ENCODE peak calls at places on chromosomes 6 and 20, in ten cellular contexts. L is CD4-positive, CD25-positive, alpha-beta regulatory T cell; I is sigmoid colon; P is A549; F is A673; M is lung; T is cardiac muscle cell; V is heart left ventricle; A is CD8-positive, alpha-beta T cell; U is body of pancreas. S is an unnamed sample. For H3K9me3, the result is how much of the 10 kb centered on the place peaks cover.

GRCh38 chr20:23094927-23095326 is 8.8 kb upstream of the CD93 start:
- DNase-seq in P (no peak), M (no peak), T (peak), V (no peak), I (no peak), A (no peak), L (no peak), U (no peak), F (no peak), S (no peak)

GRCh38 chr6:16179970-16180431 is 51.1 kb downstream of the MYLIP start:
- DNase-seq in F (no peak), I (no peak), V (no peak), L (peak), U (no peak), T (no peak), A (peak), M (no peak), P (no peak), S (no peak)

GRCh38 chr20:11676618-11677289 is 240.9 kb upstream of the BTBD3 start:
- DNase-seq in I (no peak), A (no peak), V (peak), F (peak), M (peak), L (no peak), U (peak), P (peak), T (peak), S (peak)

GRCh38 chr6:43628392-43629103 is 516 bp downstream of the GTPBP2 start:
- DNase-seq in V (peak), M (peak), T (peak), P (peak), A (peak), F (peak), L (peak), U (peak), I (peak), S (peak)

GRCh38 chr6:170029416-170030283 is 261.2 kb downstream of the DLL1 start:
- DNase-seq in F (no peak), I (peak), P (no peak), V (no peak), U (no peak), T (no peak), L (no peak), A (no peak), M (no peak), S (no peak)

GRCh38 chr6:13733178-13733851 is 21.7 kb upstream of the RANBP9 start:
- DNase-seq in M (peak), I (peak), U (peak), F (peak), V (peak), P (peak), A (no peak), T (peak), L (no peak), S (peak)

GRCh38 chr6:13528777-13529343 is 41.5 kb upstream of the GFOD1 start:
- DNase-seq in I (no peak), U (no peak), P (no peak), L (no peak), A (no peak), F (no peak), V (peak), T (no peak), M (no peak), S (no peak)

GRCh38 chr6:99802396-99803031 is 191.5 kb downstream of the MCHR2 start:
- DNase-seq in V (no peak), U (peak), P (no peak), T (no peak), M (no peak), L (no peak), I (no peak), A (no peak), F (peak), S (no peak)

GRCh38 chr6:34742094-34742493 is 15.2 kb upstream of the SNRPC start:
- DNase-seq in L (no peak), F (no peak), M (no peak), I (no peak), U (no peak), T (no peak), P (no peak), A (no peak), V (no peak), S (no peak)

GRCh38 chr6:71107935-71108420 is 151.1 kb upstream of the B3GAT2 start:
- DNase-seq in U (peak), A (no peak), T (peak), I (no peak), F (peak), V (peak), L (no peak), M (no peak), P (no peak), S (peak)

GRCh38 chr6:143336446-143337152 is 113.9 kb downstream of the ADAT2 start:
- DNase-seq in V (no peak), M (no peak), U (no peak), A (no peak), T (peak), I (no peak), F (no peak), P (no peak), L (no peak), S (peak)

GRCh38 chr6:134339216-134339615 is 21.3 kb upstream of the SGK1 start:
- DNase-seq in I (no peak), A (no peak), U (no peak), V (no peak), T (no peak), M (no peak), L (no peak), F (no peak), P (no peak), S (no peak)

GRCh38 chr20:63223121-63223825 is 7.3 kb upstream of the YTHDF1 start:
- DNase-seq in A (peak), L (peak), T (peak), F (peak), M (no peak), I (no peak), U (peak), V (no peak), P (peak), S (peak)

GRCh38 chr20:1646975-1647431 is 10.6 kb downstream of the SIRPG start:
- DNase-seq in A (no peak), M (no peak), F (no peak), P (no peak), I (no peak), V (no peak), T (no peak), L (no peak), U (no peak), S (no peak)

GRCh38 chr6:105810105-105810921 is 275.8 kb upstream of the PRDM1 start:
- DNase-seq in U (peak), M (peak), V (peak), I (peak), F (peak), L (no peak), A (no peak), P (peak), T (peak), S (peak)

GRCh38 chr6:134080171-134080795 is 27.9 kb upstream of the SLC2A12 start:
- DNase-seq in F (no peak), L (no peak), T (no peak), A (no peak), V (no peak), M (no peak), I (no peak), U (no peak), P (no peak), S (no peak)

GRCh38 chr20:15759546-15760216 is 813.6 kb downstream of the KIF16B start:
- DNase-seq in I (no peak), V (no peak), M (no peak), P (peak), F (no peak), A (no peak), L (no peak), U (no peak), T (no peak), S (peak)

GRCh38 chr20:57990396-57990987 is 238.0 kb downstream of the ANKRD60 start:
- DNase-seq in L (no peak), M (no peak), P (no peak), F (no peak), T (peak), V (peak), U (no peak), I (no peak), A (no peak), S (peak)

GRCh38 chr6:9139762-9140161 is 704.4 kb upstream of the SLC35B3 start:
- DNase-seq in L (no peak), U (no peak), A (no peak), M (no peak), I (no peak), P (no peak), T (no peak), F (no peak), V (no peak), S (peak)

DNA sequence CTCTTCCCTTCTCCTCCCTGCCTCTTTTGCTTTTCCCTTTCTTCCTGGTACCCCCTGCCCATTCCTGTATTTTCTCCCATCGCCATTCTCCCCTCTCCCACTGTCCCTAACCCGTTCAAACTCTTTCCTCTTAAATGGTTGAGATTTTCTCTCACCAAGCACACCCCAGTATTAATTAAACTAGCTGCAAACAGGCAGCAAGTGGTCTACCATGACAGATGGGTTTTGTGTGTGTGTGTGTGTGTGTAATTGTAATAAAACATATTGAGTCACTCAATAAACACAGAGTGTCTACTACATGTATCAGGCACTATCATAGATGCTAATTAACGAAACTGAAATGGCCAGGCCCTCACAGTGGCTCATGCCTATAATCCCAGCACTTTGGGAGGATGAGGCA is 6.7 kb downstream of the RAET1E start:
- DNase-seq in L (no peak), A (no peak), U (no peak), I (no peak), V (no peak), M (no peak), P (no peak), T (no peak), F (no peak), S (no peak)
- H3K9me3 ChIP-seq in L (under half), A (under half), U (under half), I (under half), V (under half), M (under half), P (under half), T (under half), F (under half), S (under half)

DNA sequence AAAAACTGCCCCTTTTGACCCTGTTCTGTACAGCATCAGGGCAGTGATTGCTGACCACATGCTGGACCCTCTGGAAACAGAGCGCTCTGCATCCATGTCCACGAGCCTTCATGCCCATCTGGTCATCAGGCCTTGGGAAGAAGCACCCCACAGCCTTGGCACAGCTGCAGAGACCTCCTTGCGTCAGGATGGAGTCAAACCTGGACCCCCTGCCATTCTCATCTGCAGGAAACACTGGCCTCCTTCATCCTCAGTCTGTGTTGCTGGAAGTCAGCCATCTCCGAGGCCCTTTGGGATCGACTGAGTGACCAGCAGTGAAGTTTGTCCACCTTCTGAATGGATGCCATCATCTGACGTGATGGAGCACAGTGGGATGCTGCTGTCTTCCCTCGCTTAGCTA is 2138.3 kb upstream of the DEFB115 start:
- DNase-seq in P (no peak), A (no peak), I (no peak), F (no peak), V (no peak), L (no peak), U (no peak), M (no peak), T (no peak), S (no peak)
- H3K9me3 ChIP-seq in P (under half), A (under half), I (under half), F (half or more), V (under half), L (under half), U (under half), M (under half), T (under half), S (under half)

DNA sequence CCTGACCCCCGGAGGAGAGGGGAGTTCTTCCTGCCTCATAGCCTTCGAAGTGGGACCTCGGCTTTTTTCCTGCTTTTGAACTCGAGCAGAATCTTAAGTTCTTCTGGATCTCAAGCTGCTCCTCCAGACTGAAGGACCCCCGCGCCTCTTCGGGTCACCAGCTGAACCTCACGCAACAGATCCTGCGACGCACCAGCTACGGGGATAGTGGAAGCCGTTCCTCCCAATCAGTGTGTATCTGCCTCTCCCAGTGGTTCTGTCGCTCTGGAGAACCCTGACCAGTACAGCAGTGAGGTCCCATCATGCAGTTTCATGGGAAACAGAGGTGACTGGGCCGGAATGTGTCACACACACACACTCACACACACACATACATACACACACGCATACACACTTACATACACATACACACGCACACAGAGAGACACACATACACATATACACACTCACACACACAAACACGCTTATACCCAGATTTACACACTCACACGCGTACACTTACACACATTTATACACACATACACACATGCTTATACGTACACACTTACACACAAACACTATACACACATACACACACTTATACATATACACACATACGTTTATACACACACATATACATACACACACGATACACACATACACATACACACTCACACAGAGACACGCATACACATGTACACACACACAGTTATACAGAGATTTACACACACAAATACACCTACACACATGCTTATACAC is 170.0 kb downstream of the TTLL2 start:
- DNase-seq in F (no peak), I (no peak), A (no peak), P (no peak), M (no peak), V (no peak), U (no peak), T (no peak), L (no peak), S (no peak)
- H3K9me3 ChIP-seq in F (under half), I (under half), A (under half), P (under half), M (under half), V (under half), U (under half), T (under half), L (under half), S (under half)

DNA sequence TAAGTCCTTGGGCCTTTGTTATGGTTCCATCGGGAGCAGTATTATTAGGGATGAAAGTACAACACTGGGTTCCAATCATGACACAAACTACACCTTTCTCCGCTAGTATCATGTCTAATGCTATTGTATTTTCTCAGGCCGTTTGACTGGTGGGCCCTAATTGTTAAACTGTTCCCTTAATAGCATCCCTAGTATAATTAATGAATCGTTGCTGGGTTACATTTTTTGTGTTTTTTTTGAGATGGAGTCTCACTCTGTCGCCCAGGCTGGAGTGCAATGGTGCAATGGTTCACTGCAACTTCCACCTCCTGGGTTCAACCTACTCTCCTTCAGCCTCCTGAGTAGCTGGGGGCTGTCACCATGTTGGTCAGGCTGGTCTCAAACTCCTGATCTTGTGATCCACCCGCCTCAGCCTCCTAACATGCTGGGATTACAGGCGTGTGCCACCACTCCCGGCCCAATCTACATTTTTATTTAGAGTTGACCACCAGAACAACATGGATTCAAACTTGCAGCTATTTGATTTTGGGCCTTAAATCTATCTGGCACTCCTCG is 4.1 kb upstream of the ZNFX1 start:
- DNase-seq in A (no peak), I (no peak), F (no peak), U (no peak), P (no peak), L (no peak), M (no peak), T (no peak), V (no peak), S (no peak)
- H3K9me3 ChIP-seq in A (under half), I (under half), F (under half), U (under half), P (under half), L (half or more), M (under half), T (under half), V (under half), S (under half)

DNA sequence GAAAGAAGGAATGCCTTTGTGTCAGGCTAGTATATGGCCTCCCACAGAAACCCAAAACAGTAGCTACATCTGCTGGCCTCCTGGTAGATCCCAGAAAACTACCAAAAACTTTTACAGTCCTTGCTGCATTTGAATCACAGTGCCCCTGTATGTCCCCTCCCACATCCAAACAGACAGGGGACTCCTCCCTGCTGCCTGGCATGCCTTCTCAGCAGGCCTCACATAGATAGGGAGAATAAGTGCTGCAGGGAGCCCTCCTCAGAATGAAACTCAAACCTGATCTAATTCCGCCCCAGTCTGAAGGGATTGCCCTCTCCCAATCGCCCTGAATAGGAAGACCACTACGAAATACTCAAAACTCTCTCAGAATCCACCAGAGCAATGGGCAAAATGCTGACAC is 14.1 kb upstream of the DEFB116 start:
- DNase-seq in V (no peak), T (no peak), U (no peak), L (no peak), M (no peak), I (no peak), P (no peak), F (no peak), A (no peak), S (no peak)
- H3K9me3 ChIP-seq in V (under half), T (under half), U (under half), L (under half), M (under half), I (under half), P (under half), F (under half), A (under half), S (under half)

S was measured in adipocyte.